ENCODE peak calls at places on chromosomes 13 and 19, in four cellular contexts. H is esophagus muscularis mucosa, P is A549, F is upper lobe of left lung. N is an unnamed sample. For H3K4me1, the result is how much of the 10 kb centered on the place peaks cover.

GRCh38 chr19:18487576-18488402 is 34.1 kb downstream of the ELL start:
- DNase-seq in H (no peak), P (no peak), F (no peak), N (no peak)

GRCh38 chr19:19466201-19466600 is 49.1 kb downstream of the TSSK6 start:
- DNase-seq in H (no peak), P (no peak), F (no peak), N (no peak)

GRCh38 chr13:30165791-30166190 is 141.6 kb downstream of the KATNAL1 start:
- DNase-seq in H (no peak), P (no peak), F (no peak), N (no peak)

GRCh38 chr13:101303512-101303911 is 112.8 kb downstream of the NALCN start:
- DNase-seq in H (no peak), P (no peak), F (no peak), N (no peak)

GRCh38 chr13:80884031-80884785 is 543.3 kb upstream of the SPRY2 start:
- DNase-seq in H (no peak), P (no peak), F (no peak), N (no peak)

GRCh38 chr19:41895745-41896580 is 13.0 kb downstream of the ARHGEF1 start:
- DNase-seq in H (no peak), P (peak), F (no peak), N (peak)

GRCh38 chr13:25324100-25324499 is 22.7 kb downstream of the NUP58 start:
- DNase-seq in H (no peak), P (no peak), F (no peak), N (no peak)

GRCh38 chr13:93108111-93108581 is 118.5 kb upstream of the GPC6 start:
- DNase-seq in H (no peak), P (no peak), F (no peak), N (no peak)

GRCh38 chr13:40401911-40402776 is 264.3 kb downstream of the FOXO1 start:
- DNase-seq in H (peak), P (peak), F (peak), N (peak)

GRCh38 chr19:30450945-30451344 is 78.8 kb downstream of the ZNF536 start:
- DNase-seq in H (no peak), P (no peak), F (no peak), N (no peak)

GRCh38 chr19:7673995-7674667 is 2.8 kb upstream of the MCEMP1 start:
- DNase-seq in H (peak), P (peak), F (peak), N (peak)

GRCh38 chr19:45774765-45775164 is 5.7 kb upstream of the SIX5 start:
- DNase-seq in H (no peak), P (peak), F (no peak), N (no peak)

GRCh38 chr13:57858376-57858775 is 226.8 kb downstream of the PCDH17 start:
- DNase-seq in H (no peak), P (no peak), F (no peak), N (no peak)

GRCh38 chr19:34128558-34129250 is 43.6 kb upstream of the LSM14A start:
- DNase-seq in H (no peak), P (no peak), F (no peak), N (no peak)

GRCh38 chr13:40187836-40188591 is 478.4 kb downstream of the FOXO1 start:
- DNase-seq in H (no peak), P (no peak), F (no peak), N (no peak)

GRCh38 chr13:48042889-48043288 is 5.4 kb downstream of the NUDT15 start:
- DNase-seq in H (no peak), P (no peak), F (no peak), N (no peak)

GRCh38 chr13:28117689-28118377 is 17.5 kb upstream of the FLT3 start:
- DNase-seq in H (no peak), P (no peak), F (no peak), N (peak)

GRCh38 chr13:35014606-35015005 is 72.5 kb downstream of the NBEA start:
- DNase-seq in H (no peak), P (no peak), F (no peak), N (no peak)

GRCh38 chr13:72458701-72459100 is 268.7 kb downstream of the MZT1 start:
- DNase-seq in H (no peak), P (no peak), F (no peak), N (no peak)

GRCh38 chr19:16801599-16801998 is 27.6 kb upstream of the SIN3B start:
- DNase-seq in H (no peak), P (peak), F (no peak), N (no peak)

GRCh38 chr19:50514346-50515167 is 844 bp upstream of the ASPDH start:
- DNase-seq in H (no peak), P (no peak), F (no peak), N (no peak)

DNA sequence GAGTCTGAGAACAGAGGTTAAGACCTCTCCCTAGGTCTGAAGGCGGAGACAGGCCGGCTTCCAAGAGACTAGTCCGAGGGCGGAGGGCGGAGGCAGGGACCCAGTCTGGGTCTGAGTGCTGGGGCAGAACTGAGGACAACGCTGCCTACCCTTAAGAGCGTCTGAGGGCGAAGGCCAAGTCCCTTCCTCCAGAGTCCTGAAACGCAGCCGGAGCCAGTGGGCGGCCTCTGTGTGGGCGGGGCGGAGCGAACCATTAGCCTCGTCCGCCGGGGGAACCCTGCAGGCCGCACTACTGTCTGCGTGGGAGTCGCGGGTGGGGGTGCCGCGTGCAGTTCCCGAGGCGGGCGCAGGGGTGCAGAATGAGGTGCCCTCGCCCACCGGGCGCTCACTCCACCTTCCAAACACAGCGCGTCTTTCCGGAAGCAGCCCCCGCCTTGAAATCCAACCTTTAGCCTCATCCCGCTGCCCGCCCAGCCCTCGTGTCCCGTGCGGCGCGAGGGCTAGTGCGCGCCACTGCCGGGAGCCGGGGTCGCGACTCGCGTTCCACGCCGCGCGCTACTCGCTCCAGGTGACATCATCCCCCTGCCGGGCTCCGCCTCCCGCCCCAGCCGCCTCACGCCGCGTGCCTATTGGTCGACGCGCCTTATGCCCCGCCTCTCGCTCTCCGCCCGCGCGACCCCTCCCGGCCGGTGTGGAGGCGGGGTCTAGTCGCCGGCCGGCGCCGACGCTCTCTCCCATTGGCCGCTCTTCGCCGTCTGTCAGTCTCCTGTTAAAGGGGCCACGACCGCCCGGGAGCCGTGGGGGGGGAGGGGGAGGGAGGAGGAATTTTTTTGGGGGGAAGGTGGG is at the start of gene C19orf73:
- DNase-seq in H (peak), P (peak), F (peak), N (peak)
- TF ChIP-seq POLR2A in H (no peak), P (peak), F (peak), N (peak)

GRCh38 chr19:47240996-47241918 is 10.3 kb upstream of the BBC3 start:
- DNase-seq in H (no peak), P (peak), F (peak), N (no peak)

GRCh38 chr19:47240561-47240960 is 9.6 kb upstream of the BBC3 start:
- DNase-seq in H (no peak), P (no peak), F (no peak), N (no peak)

GRCh38 chr19:47243364-47243775 is 12.4 kb upstream of the BBC3 start:
- DNase-seq in H (no peak), P (no peak), F (no peak), N (no peak)

GRCh38 chr19:47243776-47244547 is 12.4 kb upstream of the CCDC9 start:
- DNase-seq in H (peak), P (peak), F (peak), N (peak)

DNA sequence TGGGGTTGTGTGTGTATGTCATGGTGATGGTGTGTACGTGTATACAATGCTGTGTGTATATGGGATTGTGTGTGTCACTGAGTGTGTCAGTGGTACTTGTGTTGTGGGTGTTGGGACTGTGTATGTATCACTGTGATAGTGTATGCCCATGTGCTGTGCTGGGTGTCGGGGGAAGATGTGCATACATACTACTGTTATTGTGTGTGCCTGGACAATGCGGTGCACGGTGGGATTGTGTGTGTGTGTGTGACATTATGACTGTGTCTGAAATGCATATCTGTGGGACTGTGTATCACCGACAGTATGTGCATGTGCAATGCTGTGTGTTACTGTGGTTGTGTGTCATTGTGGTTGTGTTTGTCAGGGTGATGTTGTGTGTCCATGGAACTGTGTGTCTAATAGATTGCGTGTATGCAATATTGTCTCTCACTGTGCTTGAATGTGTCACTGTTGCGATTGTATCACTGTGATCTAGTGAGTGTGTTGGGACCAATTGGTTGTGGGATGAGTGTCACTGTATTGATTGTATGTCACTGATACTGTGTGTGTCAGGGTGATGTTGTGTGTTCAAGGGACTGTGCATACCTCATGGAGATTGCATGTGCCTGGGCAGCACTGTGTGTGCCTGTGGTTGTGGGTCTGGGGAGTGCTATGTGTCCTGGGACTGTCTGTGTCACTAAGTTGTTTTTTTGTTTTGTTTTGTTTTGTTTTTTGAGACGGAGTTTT is 11.1 kb upstream of the BBC3 start:
- DNase-seq in H (no peak), P (peak), F (no peak), N (no peak)
- H3K4me1 ChIP-seq in H (under half), P (under half), F (under half), N (under half)

GRCh38 chr19:43532962-43533545 is at the start of gene ZNF575:
- DNase-seq in H (peak), P (peak), F (peak), N (peak)
- TF ChIP-seq POLR2A in H (no peak), P (peak), F (peak), N (peak)

DNA sequence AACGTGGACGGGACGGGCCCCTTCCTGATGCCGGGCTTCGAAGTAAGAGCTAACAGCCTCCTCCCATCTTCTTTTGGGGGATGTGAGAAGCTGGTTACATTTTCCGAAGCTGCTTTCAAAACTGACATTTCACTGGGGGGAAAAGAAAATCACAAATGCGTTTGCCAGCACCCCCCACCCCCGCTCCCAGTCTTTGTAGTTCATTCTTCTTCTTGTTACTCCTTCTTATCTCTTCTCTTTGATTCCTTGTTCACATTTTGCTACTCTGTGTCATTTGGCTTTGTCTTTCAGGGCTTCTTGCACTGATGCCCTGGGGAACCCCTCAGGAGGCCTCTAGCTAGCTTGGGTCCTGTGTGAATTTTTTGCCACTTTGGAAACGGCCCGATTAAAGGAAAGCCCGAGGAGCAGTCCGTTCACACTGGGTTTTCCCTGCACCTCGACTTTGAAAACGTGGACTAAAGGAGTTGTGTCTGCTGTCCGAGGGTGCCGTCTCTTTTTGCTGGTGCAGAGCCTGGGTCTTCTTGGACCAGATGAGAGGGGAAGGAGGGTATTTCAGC is 1.3 kb downstream of the CARM1 start:
- DNase-seq in H (no peak), P (no peak), F (no peak), N (no peak)
- H3K4me1 ChIP-seq in H (half or more), P (under half), F (under half), N (under half)

DNA sequence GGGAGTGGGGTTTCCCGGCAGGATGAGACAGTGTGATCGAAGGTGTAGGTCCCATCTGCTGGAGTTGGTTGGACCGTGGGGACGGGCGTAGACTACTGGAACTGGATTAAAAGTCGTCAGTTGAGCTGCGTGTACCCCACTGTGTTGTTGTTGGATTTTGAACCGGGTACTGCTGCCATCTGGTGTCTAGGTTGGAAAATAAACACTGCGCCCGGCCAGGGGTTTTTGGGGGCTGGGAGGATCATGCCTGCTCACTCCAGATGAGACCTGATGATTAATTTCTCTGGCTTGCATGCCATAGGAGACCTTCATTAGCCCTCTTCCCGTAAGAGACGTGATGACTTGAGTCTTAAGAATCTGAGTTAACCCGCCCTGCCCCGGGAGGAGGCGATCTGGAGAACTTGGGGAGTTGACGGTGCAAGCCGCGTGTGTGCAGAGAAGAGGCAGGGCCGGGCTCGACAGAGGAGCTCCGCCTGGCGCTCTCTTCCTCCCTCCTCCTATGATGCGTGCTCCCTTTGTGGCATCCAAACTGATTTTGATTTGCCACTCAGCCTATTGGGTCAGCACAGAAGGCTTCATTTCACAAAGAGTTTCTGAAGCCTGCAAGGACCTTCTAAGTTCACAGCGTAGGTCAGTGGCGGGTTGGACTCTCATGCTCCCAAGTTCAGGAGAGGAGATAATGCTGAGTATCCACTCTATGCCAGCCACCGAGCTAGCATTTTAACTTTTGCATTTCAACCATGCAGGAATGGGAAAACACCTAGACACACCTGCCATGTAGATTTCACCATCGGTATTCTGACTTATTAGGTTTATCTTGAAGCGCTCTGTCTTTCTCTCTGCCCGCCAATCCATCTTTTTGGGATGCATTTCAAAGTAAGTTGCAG is 2.7 kb downstream of the UHRF1 start:
- DNase-seq in H (no peak), P (peak), F (peak), N (no peak)
- TF ChIP-seq POLR2A in H (no peak), P (no peak), F (no peak), N (no peak)